ENCODE peak calls at places on chromosome 10, in four cellular contexts. D is activated effector memory CD4-positive, alpha-beta T cell treated with Interleukin-2 at 50 U/mL for 16 hours; Q is mucosa of descending colon; O is lung microvascular endothelial cell. V is an unnamed sample.
A peak's percentile ranks its signal among the peaks of the same experiment; 100 is the strongest.

GRCh38 chr10:78934499-78934898 is 134.3 kb upstream of the ZMIZ1 start:
- DNase-seq in D (no peak), Q (no peak), O (peak; percentile 64), V (no peak)

GRCh38 chr10:47370015-47370767 is 13.9 kb downstream of the ZNF488 start:
- DNase-seq in D (no peak), Q (no peak), O (no peak), V (no peak)

GRCh38 chr10:21314234-21314633 is 211.2 kb downstream of the SKIDA1 start:
- DNase-seq in D (no peak), Q (no peak), O (no peak), V (no peak)

GRCh38 chr10:62610649-62611229 is 193.8 kb upstream of the ADO start:
- DNase-seq in D (peak; percentile 55), Q (peak; percentile 49), O (peak; percentile 58), V (peak; percentile 60)

GRCh38 chr10:73785721-73786511 is 510 bp downstream of the ZSWIM8 start:
- DNase-seq in D (peak; percentile 33), Q (peak; percentile 73), O (peak; percentile 81), V (peak; percentile 32)

GRCh38 chr10:131273476-131273875 is 38.0 kb downstream of the TCERG1L start:
- DNase-seq in D (no peak), Q (no peak), O (no peak), V (no peak)

GRCh38 chr10:22927661-22928403 is at the start of gene ARMC3:
- DNase-seq in D (peak; percentile 32), Q (peak; percentile 24), O (peak; percentile 32), V (peak; percentile 58)

GRCh38 chr10:106991084-106991483 is 173.4 kb downstream of the SORCS1 start:
- DNase-seq in D (no peak), Q (no peak), O (no peak), V (no peak)

GRCh38 chr10:36388162-36388561 is 737.2 kb upstream of the ANKRD30A start:
- DNase-seq in D (no peak), Q (no peak), O (no peak), V (no peak)

GRCh38 chr10:118166951-118167350 is 120.2 kb upstream of the RAB11FIP2 start:
- DNase-seq in D (no peak), Q (no peak), O (no peak), V (no peak)

GRCh38 chr10:104923501-104923900 is 282.4 kb downstream of the SORCS3 start:
- DNase-seq in D (no peak), Q (no peak), O (no peak), V (no peak)

GRCh38 chr10:75402486-75403143 is 1.1 kb upstream of the ZNF503 start:
- DNase-seq in D (no peak), Q (peak; percentile 49), O (no peak), V (no peak)

GRCh38 chr10:76111986-76112825 is 680.8 kb downstream of the LRMDA start:
- DNase-seq in D (no peak), Q (no peak), O (no peak), V (no peak)

GRCh38 chr10:4260483-4260882 is 475.5 kb upstream of the KLF6 start:
- DNase-seq in D (no peak), Q (no peak), O (peak; percentile 77), V (no peak)

GRCh38 chr10:101080933-101081546 is 19.3 kb downstream of the KAZALD1 start:
- DNase-seq in D (no peak), Q (peak; percentile 30), O (peak; percentile 30), V (no peak)

V was measured in T-helper 17 cell.